ENCODE peak calls at places on chromosome 6, in seven cellular contexts. U, I, N, Y, R, A and W are unnamed samples.

GRCh38 chr6:45163952-45164766 is 164.0 kb upstream of the RUNX2 start:
- DNase-seq in U (no peak), I (no peak), Y (no peak), A (peak; percentile 25), R (no peak), N (no peak), W (no peak)

GRCh38 chr6:45714795-45715507 is 300.7 kb downstream of the CLIC5 start:
- DNase-seq in U (peak; percentile 90), Y (peak; percentile 75), I (peak; percentile 86), A (peak; percentile 66), N (peak; percentile 52), R (peak; percentile 77), W (no peak)

GRCh38 chr6:52643158-52643557 is 27.8 kb upstream of the TMEM14A start:
- DNase-seq in N (peak; percentile 33), A (no peak), I (no peak), R (no peak), U (no peak), Y (no peak), W (no peak)

GRCh38 chr6:37303891-37304503 is 46.1 kb upstream of the TMEM217 start:
- DNase-seq in N (no peak), R (no peak), Y (peak; percentile 43), A (no peak), I (peak; percentile 30), U (peak; percentile 51), W (peak; percentile 4)

GRCh38 chr6:43427406-43428111 is at the start of gene ABCC10:
- DNase-seq in Y (peak; percentile 95), R (peak; percentile 98), A (peak; percentile 68), I (peak; percentile 98), U (peak; percentile 96), N (peak; percentile 78), W (peak; percentile 76)

GRCh38 chr6:105164418-105164817 is 15.4 kb downstream of the POPDC3 start:
- DNase-seq in N (no peak), Y (no peak), I (peak; percentile 83), R (no peak), U (peak; percentile 61), A (no peak), W (no peak)

GRCh38 chr6:116447496-116448011 is 13.6 kb upstream of the CALHM6 start:
- DNase-seq in R (no peak), I (peak; percentile 1), Y (no peak), N (no peak), U (peak; percentile 93), A (peak; percentile 71), W (no peak)

GRCh38 chr6:145669627-145670034 is 65.7 kb downstream of the EPM2A start:
- DNase-seq in R (no peak), A (no peak), I (no peak), U (peak; percentile 86), Y (no peak), N (no peak), W (no peak)

GRCh38 chr6:2020909-2021308 is 224.5 kb downstream of the GMDS start:
- DNase-seq in I (peak; percentile 38), U (peak; percentile 30), R (no peak), N (no peak), Y (no peak), A (peak; percentile 25), W (no peak)

GRCh38 chr6:135576055-135576454 is 78.5 kb upstream of the AHI1 start:
- DNase-seq in I (peak; percentile 48), U (peak; percentile 66), A (no peak), R (no peak), N (no peak), Y (no peak), W (no peak)

GRCh38 chr6:13508711-13509705 is 21.6 kb upstream of the GFOD1 start:
- DNase-seq in Y (no peak), A (no peak), U (peak; percentile 45), N (no peak), R (no peak), I (no peak), W (no peak)

GRCh38 chr6:157229219-157229607 is 94.1 kb downstream of the TMEM242 start:
- DNase-seq in N (no peak), U (no peak), I (peak; percentile 88), Y (peak; percentile 35), R (peak; percentile 47), A (no peak), W (no peak)

GRCh38 chr6:156807028-156807427 is 29.9 kb downstream of the ARID1B start:
- DNase-seq in U (no peak), R (no peak), Y (no peak), I (peak; percentile 11), N (no peak), A (no peak), W (no peak)

GRCh38 chr6:37155394-37156312 is 14.3 kb upstream of the PIM1 start:
- DNase-seq in A (no peak), U (no peak), Y (peak; percentile 97), R (no peak), N (no peak), I (no peak), W (no peak)

GRCh38 chr6:79453558-79454042 is 83.6 kb downstream of the LCA5 start:
- DNase-seq in N (no peak), A (no peak), U (no peak), Y (no peak), I (no peak), R (no peak), W (no peak)

GRCh38 chr6:170092826-170093225 is 198.1 kb downstream of the DLL1 start:
- DNase-seq in R (peak; percentile 34), Y (no peak), I (no peak), A (no peak), N (no peak), U (no peak), W (no peak)

GRCh38 chr6:117840541-117840983 is 66.5 kb upstream of the SLC35F1 start:
- DNase-seq in R (no peak), Y (peak; percentile 37), I (peak; percentile 81), U (peak; percentile 53), A (peak; percentile 25), N (no peak), W (no peak)

GRCh38 chr6:47034919-47035318 is 7.2 kb downstream of the ADGRF1 start:
- DNase-seq in Y (no peak), R (no peak), A (no peak), U (peak; percentile 97), I (peak; percentile 70), N (no peak), W (no peak)

GRCh38 chr6:166412911-166413384 is 30.2 kb upstream of the MPC1 start:
- DNase-seq in U (no peak), I (no peak), Y (no peak), N (no peak), R (peak; percentile 51), A (no peak), W (no peak)

GRCh38 chr6:8131265-8131897 is 29.0 kb upstream of the EEF1E1 start:
- DNase-seq in R (no peak), Y (peak; percentile 49), U (peak; percentile 75), A (no peak), I (peak; percentile 82), N (peak; percentile 10), W (no peak)

GRCh38 chr6:170445487-170445886 is 107.6 kb downstream of the PSMB1 start:
- DNase-seq in N (no peak), I (no peak), Y (no peak), R (no peak), A (no peak), U (no peak), W (no peak)

GRCh38 chr6:146851837-146852236 is 253.1 kb downstream of the ADGB start:
- DNase-seq in U (peak; percentile 86), A (no peak), I (no peak), R (no peak), N (no peak), Y (no peak), W (no peak)

GRCh38 chr6:87074051-87074711 is 20.7 kb downstream of the CGA start:
- DNase-seq in N (no peak), I (peak; percentile 87), R (no peak), A (peak; percentile 10), U (no peak), Y (no peak), W (peak; percentile 2)

GRCh38 chr6:73803562-73804221 is 107.7 kb downstream of the CD109 start:
- DNase-seq in R (no peak), Y (peak; percentile 4), N (peak; percentile 4), I (peak; percentile 82), U (peak; percentile 85), A (peak; percentile 26), W (no peak)

GRCh38 chr6:1579096-1579495 is 30.6 kb upstream of the FOXC1 start:
- DNase-seq in Y (no peak), U (no peak), A (no peak), I (no peak), N (no peak), R (no peak), W (no peak)

GRCh38 chr6:3259491-3259958 is 778 bp downstream of the PSMG4 start:
- DNase-seq in Y (peak; percentile 67), N (no peak), I (peak; percentile 68), U (peak; percentile 49), R (no peak), A (no peak), W (no peak)